ENCODE peak calls at places on chromosome 1, in five cellular contexts. One of them, this sample, is unnamed.
A peak's percentile ranks its signal among the peaks of the same experiment; 100 is the strongest.

GRCh38 chr1:36354486-36354885 is 31.0 kb upstream of the EVA1B start:
- DNase-seq in cardiac fibroblast: no peak
- DNase-seq in BJ: no peak
- DNase-seq in AG10803: no peak
- DNase-seq in GM12864: no peak
- DNase-seq in this sample: no peak

GRCh38 chr1:181134543-181135461 is 46.3 kb downstream of the IER5 start:
- DNase-seq in cardiac fibroblast: peak; percentile 70
- DNase-seq in BJ: no peak
- DNase-seq in AG10803: peak; percentile 96
- DNase-seq in GM12864: peak; percentile 79
- DNase-seq in this sample: peak; percentile 98

GRCh38 chr1:218488986-218489385 is 143.8 kb downstream of the TGFB2 start:
- DNase-seq in cardiac fibroblast: peak; percentile 26
- DNase-seq in BJ: no peak
- DNase-seq in AG10803: peak; percentile 62
- DNase-seq in GM12864: no peak
- DNase-seq in this sample: no peak

GRCh38 chr1:25068829-25069228 is 138.8 kb upstream of the RUNX3 start:
- DNase-seq in cardiac fibroblast: no peak
- DNase-seq in BJ: no peak
- DNase-seq in AG10803: no peak
- DNase-seq in GM12864: no peak
- DNase-seq in this sample: no peak

GRCh38 chr1:155207578-155208405 is at the start of gene THBS3:
- DNase-seq in cardiac fibroblast: peak; percentile 65
- DNase-seq in BJ: no peak
- DNase-seq in AG10803: peak; percentile 37
- DNase-seq in GM12864: no peak
- DNase-seq in this sample: no peak

GRCh38 chr1:35807614-35808375 is at the start of gene AGO4:
- DNase-seq in cardiac fibroblast: peak; percentile 55
- DNase-seq in BJ: no peak
- DNase-seq in AG10803: peak; percentile 39
- DNase-seq in GM12864: no peak
- DNase-seq in this sample: peak; percentile 20

GRCh38 chr1:105138445-105138821 is 1388.7 kb downstream of the AMY1C start:
- DNase-seq in cardiac fibroblast: no peak
- DNase-seq in BJ: no peak
- DNase-seq in AG10803: no peak
- DNase-seq in GM12864: no peak
- DNase-seq in this sample: peak; percentile 53

GRCh38 chr1:94225845-94226244 is 11.5 kb downstream of the ARHGAP29 start:
- DNase-seq in cardiac fibroblast: no peak
- DNase-seq in BJ: no peak
- DNase-seq in AG10803: no peak
- DNase-seq in GM12864: no peak
- DNase-seq in this sample: no peak

GRCh38 chr1:156766288-156767100 is 841 bp upstream of the PRCC start:
- DNase-seq in cardiac fibroblast: peak; percentile 11
- DNase-seq in BJ: no peak
- DNase-seq in AG10803: peak; percentile 12
- DNase-seq in GM12864: no peak
- DNase-seq in this sample: peak; percentile 9

GRCh38 chr1:119083980-119084379 is 56.5 kb downstream of the WARS2 start:
- DNase-seq in cardiac fibroblast: no peak
- DNase-seq in BJ: no peak
- DNase-seq in AG10803: no peak
- DNase-seq in GM12864: no peak
- DNase-seq in this sample: no peak

GRCh38 chr1:62841587-62842169 is 57.7 kb downstream of the ATG4C start:
- DNase-seq in cardiac fibroblast: peak; percentile 80
- DNase-seq in BJ: peak; percentile 14
- DNase-seq in AG10803: peak; percentile 70
- DNase-seq in GM12864: peak; percentile 39
- DNase-seq in this sample: peak; percentile 74

GRCh38 chr1:151060241-151061011 is at the start of gene MLLT11:
- DNase-seq in cardiac fibroblast: peak; percentile 63
- DNase-seq in BJ: no peak
- DNase-seq in AG10803: peak; percentile 40
- DNase-seq in GM12864: no peak
- DNase-seq in this sample: peak; percentile 62

GRCh38 chr1:178580876-178581275 is 68.0 kb downstream of the TEX35 start:
- DNase-seq in cardiac fibroblast: no peak
- DNase-seq in BJ: no peak
- DNase-seq in AG10803: no peak
- DNase-seq in GM12864: no peak
- DNase-seq in this sample: no peak

GRCh38 chr1:116435806-116436486 is 62.9 kb downstream of the ATP1A1 start:
- DNase-seq in cardiac fibroblast: no peak
- DNase-seq in BJ: no peak
- DNase-seq in AG10803: no peak
- DNase-seq in GM12864: no peak
- DNase-seq in this sample: no peak

GRCh38 chr1:43309626-43310025 is 8.8 kb downstream of the TIE1 start:
- DNase-seq in cardiac fibroblast: no peak
- DNase-seq in BJ: no peak
- DNase-seq in AG10803: no peak
- DNase-seq in GM12864: no peak
- DNase-seq in this sample: peak; percentile 37

GRCh38 chr1:110235839-110236682 is 25.9 kb downstream of the KCNC4 start:
- DNase-seq in cardiac fibroblast: peak; percentile 74
- DNase-seq in BJ: peak; percentile 83
- DNase-seq in AG10803: peak; percentile 74
- DNase-seq in GM12864: no peak
- DNase-seq in this sample: peak; percentile 98

GRCh38 chr1:89686520-89686919 is 53.6 kb downstream of the LRRC8C start:
- DNase-seq in cardiac fibroblast: no peak
- DNase-seq in BJ: no peak
- DNase-seq in AG10803: no peak
- DNase-seq in GM12864: no peak
- DNase-seq in this sample: peak; percentile 54

GRCh38 chr1:201728731-201729130 is 100.2 kb upstream of the IPO9 start:
- DNase-seq in cardiac fibroblast: no peak
- DNase-seq in BJ: no peak
- DNase-seq in AG10803: no peak
- DNase-seq in GM12864: no peak
- DNase-seq in this sample: no peak

GRCh38 chr1:117347907-117348306 is 19.3 kb upstream of the MAN1A2 start:
- DNase-seq in cardiac fibroblast: no peak
- DNase-seq in BJ: no peak
- DNase-seq in AG10803: no peak
- DNase-seq in GM12864: no peak
- DNase-seq in this sample: no peak

GRCh38 chr1:33902486-33903209 is 38.8 kb downstream of the HMGB4 start:
- DNase-seq in cardiac fibroblast: no peak
- DNase-seq in BJ: no peak
- DNase-seq in AG10803: peak; percentile 55
- DNase-seq in GM12864: peak; percentile 22
- DNase-seq in this sample: no peak

GRCh38 chr1:241250465-241250864 is 106.5 kb downstream of the RGS7 start:
- DNase-seq in cardiac fibroblast: no peak
- DNase-seq in BJ: no peak
- DNase-seq in AG10803: no peak
- DNase-seq in GM12864: no peak
- DNase-seq in this sample: peak; percentile 15

GRCh38 chr1:2205191-2205952 is 10.8 kb upstream of the FAAP20 start:
- DNase-seq in cardiac fibroblast: peak; percentile 98
- DNase-seq in BJ: no peak
- DNase-seq in AG10803: peak; percentile 94
- DNase-seq in GM12864: peak; percentile 60
- DNase-seq in this sample: peak; percentile 93
- H3K4me3 ChIP-seq in cardiac fibroblast: peak overlapping the region; percentile 15
- H3K4me3 ChIP-seq in BJ: peak overlapping the region; percentile 49
- H3K4me3 ChIP-seq in AG10803: peak overlapping the region; percentile 48
- H3K4me3 ChIP-seq in GM12864: peak overlapping the region; percentile 55
- H3K4me3 ChIP-seq in this sample: peak overlapping the region; percentile 25

GRCh38 chr1:100035214-100035613 is 65.4 kb downstream of the SLC35A3 start:
- DNase-seq in cardiac fibroblast: no peak
- DNase-seq in BJ: no peak
- DNase-seq in AG10803: no peak
- DNase-seq in GM12864: no peak
- DNase-seq in this sample: no peak

GRCh38 chr1:100038401-100039306 is 68.9 kb downstream of the SLC35A3 start:
- DNase-seq in cardiac fibroblast: peak; percentile 79
- DNase-seq in BJ: no peak
- DNase-seq in AG10803: peak; percentile 61
- DNase-seq in GM12864: peak; percentile 62
- DNase-seq in this sample: peak; percentile 66

GRCh38 chr1:100037665-100038400 is 68.0 kb downstream of the SLC35A3 start:
- DNase-seq in cardiac fibroblast: peak; percentile 91
- DNase-seq in BJ: no peak
- DNase-seq in AG10803: peak; percentile 82
- DNase-seq in GM12864: peak; percentile 68
- DNase-seq in this sample: peak; percentile 93

GRCh38 chr1:100036718-100037664 is 67.2 kb downstream of the SLC35A3 start:
- DNase-seq in cardiac fibroblast: peak; percentile 51
- DNase-seq in BJ: no peak
- DNase-seq in AG10803: peak; percentile 24
- DNase-seq in GM12864: no peak
- DNase-seq in this sample: peak; percentile 73

DNA sequence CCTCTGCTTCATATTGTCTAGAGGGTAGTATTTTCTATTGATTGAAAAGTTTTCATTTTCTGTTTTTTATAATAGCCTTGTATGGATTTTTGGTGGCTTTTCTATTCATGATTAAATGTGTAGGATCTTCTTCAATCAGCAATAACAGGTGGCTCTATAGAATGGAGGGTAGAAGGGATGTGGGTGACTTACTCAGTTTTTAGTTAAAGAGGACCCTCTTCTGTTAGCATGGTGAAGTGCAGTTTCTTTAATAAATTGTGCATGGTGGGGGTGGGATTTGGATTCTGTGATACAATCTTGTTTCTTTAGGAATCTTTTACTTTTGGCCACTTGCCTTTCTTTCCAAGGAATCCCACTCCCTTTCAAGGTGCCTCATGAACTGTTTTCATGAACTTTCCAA is 64.7 kb downstream of the SLC35A3 start:
- DNase-seq in cardiac fibroblast: peak; percentile 57
- DNase-seq in BJ: no peak
- DNase-seq in AG10803: peak; percentile 16
- DNase-seq in GM12864: no peak
- DNase-seq in this sample: peak; percentile 29
- TF ChIP-seq CTCF in cardiac fibroblast: peak; percentile 38
- TF ChIP-seq CTCF in BJ: peak; percentile 35
- TF ChIP-seq CTCF in AG10803: peak; percentile 41
- TF ChIP-seq CTCF in GM12864: peak; percentile 43
- TF ChIP-seq CTCF in this sample: peak; percentile 29

GRCh38 chr1:169821500-169821899 is 26.8 kb upstream of the METTL18 start:
- DNase-seq in cardiac fibroblast: no peak
- DNase-seq in BJ: no peak
- DNase-seq in AG10803: no peak
- DNase-seq in GM12864: no peak
- DNase-seq in this sample: no peak
- H3K4me3 ChIP-seq in cardiac fibroblast: no peak overlapping the region
- H3K4me3 ChIP-seq in BJ: no peak overlapping the region
- H3K4me3 ChIP-seq in AG10803: no peak overlapping the region
- H3K4me3 ChIP-seq in GM12864: no peak overlapping the region
- H3K4me3 ChIP-seq in this sample: no peak overlapping the region

DNA sequence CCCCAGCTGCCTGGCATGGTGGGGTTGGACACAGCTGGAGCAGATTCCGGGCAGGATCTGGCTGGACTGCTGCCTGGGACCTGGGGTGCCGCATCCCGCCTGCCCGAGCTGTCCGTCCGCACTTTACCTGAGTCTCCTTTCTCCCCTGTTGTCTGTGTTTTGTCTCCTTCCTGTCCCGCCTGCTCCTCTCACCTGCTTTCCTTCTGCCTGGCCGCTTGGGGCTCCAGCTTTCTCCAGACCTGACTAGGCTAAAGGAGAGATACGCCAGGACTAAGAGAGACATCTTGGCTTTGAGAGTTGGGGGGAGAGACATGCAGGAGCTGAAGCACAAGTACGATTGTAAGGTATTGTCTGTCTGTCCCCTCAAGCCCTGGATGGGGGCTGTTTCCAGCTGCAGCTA is 73.3 kb downstream of the ARHGEF10L start:
- DNase-seq in cardiac fibroblast: no peak
- DNase-seq in BJ: no peak
- DNase-seq in AG10803: no peak
- DNase-seq in GM12864: no peak
- DNase-seq in this sample: no peak
- TF ChIP-seq CTCF in cardiac fibroblast: no peak
- TF ChIP-seq CTCF in BJ: no peak
- TF ChIP-seq CTCF in AG10803: no peak
- TF ChIP-seq CTCF in GM12864: no peak
- TF ChIP-seq CTCF in this sample: no peak

GRCh38 chr1:20731057-20731991 is 1.2 kb downstream of the SH2D5 start:
- DNase-seq in cardiac fibroblast: no peak
- DNase-seq in BJ: no peak
- DNase-seq in AG10803: no peak
- DNase-seq in GM12864: no peak
- DNase-seq in this sample: no peak
- H3K4me3 ChIP-seq in cardiac fibroblast: peak overlapping the region; percentile 45
- H3K4me3 ChIP-seq in BJ: peak overlapping the region; percentile 58
- H3K4me3 ChIP-seq in AG10803: peak overlapping the region; percentile 69
- H3K4me3 ChIP-seq in GM12864: peak overlapping the region; percentile 60
- H3K4me3 ChIP-seq in this sample: peak overlapping the region; percentile 62

GRCh38 chr1:28893403-28894102 is 20.8 kb upstream of the EPB41 start:
- DNase-seq in cardiac fibroblast: peak; percentile 11
- DNase-seq in BJ: peak; percentile 22
- DNase-seq in AG10803: peak; percentile 66
- DNase-seq in GM12864: no peak
- DNase-seq in this sample: peak; percentile 27
- TF ChIP-seq CTCF in cardiac fibroblast: peak; percentile 27
- TF ChIP-seq CTCF in BJ: peak; percentile 74
- TF ChIP-seq CTCF in AG10803: peak; percentile 64
- TF ChIP-seq CTCF in GM12864: peak; percentile 37
- TF ChIP-seq CTCF in this sample: peak; percentile 38